ENCODE peak calls at places on chromosomes 11 and 22, in six cellular contexts. A is H9, X is H1, C is neuronal stem cell, B is mesenchymal stem cell, W is trophoblast cell. V is an unnamed sample.

GRCh38 chr11:119741369-119742262 is 12.6 kb upstream of the NECTIN1 start:
- DNase-seq in B (peak), W (no peak), X (no peak), C (peak), A (peak), V (no peak)

GRCh38 chr11:26286472-26287066 is 45.4 kb upstream of the ANO3 start:
- DNase-seq in W (peak), A (peak), C (peak), B (peak), X (no peak), V (peak)

GRCh38 chr11:74684661-74685060 is 46.6 kb downstream of the CHRDL2 start:
- DNase-seq in B (no peak), A (no peak), C (no peak), X (no peak), W (no peak), V (no peak)

GRCh38 chr11:126082251-126083109 is 19.8 kb upstream of the CDON start:
- DNase-seq in C (no peak), A (peak), W (no peak), X (peak), B (no peak), V (no peak)

GRCh38 chr11:47856186-47856585 is 8.0 kb upstream of the NUP160 start:
- DNase-seq in X (no peak), A (no peak), B (no peak), W (no peak), C (no peak), V (peak)

GRCh38 chr11:70510106-70510505 is 111.8 kb downstream of the CTTN start:
- DNase-seq in B (no peak), X (no peak), W (no peak), A (no peak), C (no peak), V (no peak)

GRCh38 chr11:126436209-126436608 is 80.7 kb downstream of the ST3GAL4 start:
- DNase-seq in C (no peak), W (no peak), X (no peak), B (no peak), A (no peak), V (no peak)

GRCh38 chr22:30045001-30045887 is 35.0 kb upstream of the HORMAD2 start:
- DNase-seq in X (no peak), W (no peak), C (no peak), A (no peak), B (no peak), V (no peak)

GRCh38 chr22:30562391-30562790 is 12.1 kb downstream of the GAL3ST1 start:
- DNase-seq in X (no peak), A (no peak), C (no peak), B (no peak), W (peak), V (no peak)

GRCh38 chr22:19488884-19489843 is 9.4 kb downstream of the CDC45 start:
- DNase-seq in A (no peak), B (peak), X (no peak), W (no peak), C (no peak), V (peak)

GRCh38 chr11:121241300-121242176 is 51.0 kb upstream of the SC5D start:
- DNase-seq in C (no peak), A (peak), W (no peak), X (no peak), B (no peak), V (no peak)

GRCh38 chr11:1257366-1257765 is 34.5 kb downstream of the MUC5B start:
- DNase-seq in W (no peak), C (no peak), A (no peak), X (no peak), B (no peak), V (no peak)

GRCh38 chr22:20750461-20751184 is 23.3 kb upstream of the SERPIND1 start:
- DNase-seq in C (no peak), X (no peak), B (peak), W (no peak), A (no peak), V (peak)

GRCh38 chr11:120098503-120099054 is 39.3 kb downstream of the TRIM29 start:
- DNase-seq in B (no peak), A (no peak), W (no peak), X (no peak), C (no peak), V (no peak)

GRCh38 chr11:88357323-88358039 is 19.9 kb upstream of the CTSC start:
- DNase-seq in C (no peak), W (no peak), B (peak), A (no peak), X (no peak), V (peak)

GRCh38 chr11:117384045-117384444 is 56.4 kb downstream of the CEP164 start:
- DNase-seq in C (no peak), X (no peak), A (no peak), W (peak), B (peak), V (peak)

GRCh38 chr11:101825551-101825950 is 89.3 kb upstream of the CEP126 start:
- DNase-seq in W (no peak), A (no peak), C (no peak), B (no peak), X (no peak), V (no peak)

GRCh38 chr11:77151804-77152513 is 23.9 kb downstream of the MYO7A start:
- DNase-seq in W (no peak), A (no peak), B (no peak), X (no peak), C (no peak), V (peak)

GRCh38 chr22:28442951-28443876 is 236.4 kb downstream of the TTC28 start:
- DNase-seq in W (no peak), C (peak), B (peak), A (peak), X (peak), V (peak)

GRCh38 chr11:130464289-130464812 is 15.9 kb downstream of the ADAMTS15 start:
- DNase-seq in W (no peak), B (peak), X (no peak), A (no peak), C (no peak), V (peak)

GRCh38 chr22:35189559-35189958 is 67.7 kb upstream of the HMGXB4 start:
- DNase-seq in X (no peak), A (no peak), B (no peak), W (no peak), C (no peak), V (no peak)
- H3K14ac ChIP-seq in X (no peak), A (no peak), B (no peak), W (no peak), C (no peak), V (no peak)

GRCh38 chr11:46240861-46241260 is 36.6 kb upstream of the CREB3L1 start:
- DNase-seq in B (peak), A (no peak), C (no peak), X (no peak), W (no peak), V (no peak)
- H2BK120ac ChIP-seq in B (no peak), A (no peak), C (no peak), X (no peak), W (no peak), V (peak)

DNA sequence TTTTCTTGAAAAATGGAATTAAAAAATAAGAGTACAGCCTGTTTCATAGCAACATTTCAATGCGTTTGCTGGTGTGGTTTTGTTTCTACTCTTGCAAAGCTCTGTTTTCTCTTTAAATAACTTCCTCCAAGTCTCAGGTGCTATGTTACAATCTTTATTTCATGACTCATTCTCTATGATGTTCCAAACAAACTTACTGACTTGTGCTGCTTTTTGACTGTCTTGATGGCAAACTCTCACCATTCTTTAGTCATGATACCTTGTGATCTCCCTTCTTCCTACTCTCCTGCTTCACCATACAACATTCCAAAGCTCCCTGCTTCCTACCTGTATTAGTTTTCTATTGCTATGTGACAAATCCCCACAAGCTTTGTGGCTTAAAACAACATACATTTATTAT is 166.1 kb downstream of the C11orf91 start:
- DNase-seq in X (no peak), A (no peak), W (no peak), C (no peak), B (no peak), V (peak)
- H3K14ac ChIP-seq in X (no peak), A (no peak), W (no peak), C (no peak), B (no peak), V (no peak)

GRCh38 chr11:35579557-35580396 is 38.5 kb upstream of the FJX1 start:
- DNase-seq in X (no peak), W (peak), A (no peak), C (no peak), B (peak), V (peak)
- H2BK120ac ChIP-seq in X (no peak), W (no peak), A (no peak), C (no peak), B (peak), V (peak)

GRCh38 chr11:75795276-75796090 is 19.5 kb upstream of the UVRAG start:
- DNase-seq in X (no peak), A (no peak), W (no peak), C (no peak), B (no peak), V (no peak)
- H3K14ac ChIP-seq in X (no peak), A (no peak), W (no peak), C (no peak), B (no peak), V (no peak)

GRCh38 chr11:20002312-20003216 is 157.7 kb downstream of the DBX1 start:
- DNase-seq in C (no peak), A (no peak), X (no peak), B (no peak), W (no peak), V (no peak)

GRCh38 chr11:20003357-20003756 is 156.9 kb downstream of the DBX1 start:
- DNase-seq in A (no peak), B (no peak), W (no peak), C (no peak), X (no peak), V (no peak)

GRCh38 chr11:20000022-20000392 is 160.3 kb downstream of the DBX1 start:
- DNase-seq in W (no peak), B (no peak), X (no peak), C (no peak), A (no peak), V (no peak)

GRCh38 chr11:19996591-19996990 is 163.7 kb downstream of the DBX1 start:
- DNase-seq in B (no peak), W (no peak), C (no peak), A (no peak), X (no peak), V (no peak)

GRCh38 chr11:20000393-20001134 is 159.7 kb downstream of the DBX1 start:
- DNase-seq in C (peak), W (no peak), X (peak), A (peak), B (peak), V (no peak)
- H2BK120ac ChIP-seq in C (no peak), W (no peak), X (no peak), A (no peak), B (no peak), V (no peak)

DNA sequence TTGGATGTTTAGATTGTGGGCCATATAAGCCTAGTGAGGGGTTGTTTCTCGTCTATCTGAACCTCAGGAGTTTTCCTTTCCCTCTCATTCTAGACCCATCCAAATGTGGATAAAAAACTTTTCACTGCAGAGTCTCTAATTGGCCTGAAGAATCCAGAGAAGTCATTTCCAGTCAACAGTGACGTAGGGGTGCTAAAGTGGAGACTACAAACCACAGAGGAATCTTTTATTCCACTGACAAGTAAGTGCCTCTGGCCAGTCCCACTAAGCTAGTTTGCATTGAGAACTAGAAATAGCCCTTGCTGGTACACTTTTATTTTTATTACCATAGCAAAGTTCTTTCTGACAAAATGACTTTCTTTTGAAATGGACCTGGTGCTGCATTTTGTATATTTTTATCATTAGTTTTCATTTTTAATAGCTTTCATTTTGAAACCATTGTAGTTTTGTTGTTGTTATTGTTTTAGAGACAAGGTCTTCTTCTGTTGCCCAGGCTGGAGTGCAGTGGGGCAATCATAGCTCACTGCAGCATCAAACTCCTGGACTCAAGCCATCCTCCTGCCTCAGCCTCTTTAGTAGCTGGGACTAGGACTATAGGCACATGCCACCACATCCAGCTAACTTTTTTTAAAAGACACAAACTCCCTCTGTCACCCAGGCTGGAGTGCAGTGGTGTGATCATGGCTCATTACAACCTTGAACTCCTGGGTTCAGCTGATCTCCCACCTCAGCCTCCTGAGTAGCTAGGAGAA is 14.6 kb upstream of the PHLDB1 start:
- DNase-seq in B (peak), A (no peak), X (no peak), C (no peak), W (no peak), V (no peak)
- H3K14ac ChIP-seq in B (no peak), A (no peak), X (no peak), C (no peak), W (no peak), V (no peak)